ENCODE peak calls at places on chromosome 22, in ten cellular contexts. One of them, this sample, is unnamed.

GRCh38 chr22:28296452-28296851 is 377.4 kb upstream of the PITPNB start:
- DNase-seq in IMR-90: no peak
- DNase-seq in CD8-positive, alpha-beta T cell: no peak
- DNase-seq in upper lobe of right lung: no peak
- DNase-seq in Peyer's patch: no peak
- DNase-seq in ovary: no peak
- DNase-seq in PC-9: no peak
- DNase-seq in HCT116: no peak
- DNase-seq in K562: no peak
- DNase-seq in thoracic aorta: no peak
- DNase-seq in this sample: no peak

GRCh38 chr22:50622723-50623327 is 5.1 kb downstream of the ARSA start:
- DNase-seq in HCT116: peak; percentile 67
- DNase-seq in K562: peak; percentile 5
- DNase-seq in Peyer's patch: peak; percentile 95
- DNase-seq in IMR-90: no peak
- DNase-seq in thoracic aorta: no peak
- DNase-seq in PC-9: no peak
- DNase-seq in upper lobe of right lung: no peak
- DNase-seq in ovary: no peak
- DNase-seq in CD8-positive, alpha-beta T cell: no peak
- DNase-seq in this sample: no peak

GRCh38 chr22:27541831-27542230 is 259.7 kb downstream of the MN1 start:
- DNase-seq in upper lobe of right lung: no peak
- DNase-seq in IMR-90: no peak
- DNase-seq in Peyer's patch: no peak
- DNase-seq in K562: no peak
- DNase-seq in thoracic aorta: no peak
- DNase-seq in ovary: no peak
- DNase-seq in PC-9: no peak
- DNase-seq in HCT116: no peak
- DNase-seq in CD8-positive, alpha-beta T cell: no peak
- DNase-seq in this sample: no peak

GRCh38 chr22:27747396-27748256 is 53.9 kb downstream of the MN1 start:
- DNase-seq in upper lobe of right lung: no peak
- DNase-seq in HCT116: no peak
- DNase-seq in thoracic aorta: no peak
- DNase-seq in Peyer's patch: no peak
- DNase-seq in PC-9: no peak
- DNase-seq in IMR-90: no peak
- DNase-seq in CD8-positive, alpha-beta T cell: no peak
- DNase-seq in ovary: no peak
- DNase-seq in K562: peak; percentile 70
- DNase-seq in this sample: peak; percentile 82

GRCh38 chr22:45709004-45709739 is 37.5 kb downstream of the ATXN10 start:
- DNase-seq in Peyer's patch: no peak
- DNase-seq in ovary: no peak
- DNase-seq in HCT116: no peak
- DNase-seq in upper lobe of right lung: no peak
- DNase-seq in thoracic aorta: no peak
- DNase-seq in K562: no peak
- DNase-seq in IMR-90: peak; percentile 79
- DNase-seq in CD8-positive, alpha-beta T cell: no peak
- DNase-seq in PC-9: no peak
- DNase-seq in this sample: no peak

GRCh38 chr22:19631899-19632670 is 82.2 kb upstream of the SEPTIN5 start:
- DNase-seq in CD8-positive, alpha-beta T cell: no peak
- DNase-seq in Peyer's patch: no peak
- DNase-seq in PC-9: peak; percentile 48
- DNase-seq in ovary: no peak
- DNase-seq in IMR-90: peak; percentile 27
- DNase-seq in upper lobe of right lung: no peak
- DNase-seq in HCT116: peak; percentile 55
- DNase-seq in K562: peak; percentile 93
- DNase-seq in thoracic aorta: no peak
- DNase-seq in this sample: no peak

GRCh38 chr22:26188341-26188740 is 19.1 kb downstream of the SEZ6L start:
- DNase-seq in ovary: no peak
- DNase-seq in thoracic aorta: no peak
- DNase-seq in Peyer's patch: no peak
- DNase-seq in CD8-positive, alpha-beta T cell: no peak
- DNase-seq in HCT116: no peak
- DNase-seq in IMR-90: no peak
- DNase-seq in upper lobe of right lung: no peak
- DNase-seq in PC-9: no peak
- DNase-seq in K562: no peak
- DNase-seq in this sample: no peak

GRCh38 chr22:48884786-48885185 is 942.9 kb downstream of the BRD1 start:
- DNase-seq in HCT116: no peak
- DNase-seq in Peyer's patch: peak; percentile 25
- DNase-seq in thoracic aorta: no peak
- DNase-seq in K562: no peak
- DNase-seq in upper lobe of right lung: peak; percentile 39
- DNase-seq in PC-9: no peak
- DNase-seq in CD8-positive, alpha-beta T cell: no peak
- DNase-seq in IMR-90: no peak
- DNase-seq in ovary: peak; percentile 9
- DNase-seq in this sample: no peak

GRCh38 chr22:39080052-39080762 is 3.1 kb downstream of the APOBEC3G start:
- DNase-seq in IMR-90: no peak
- DNase-seq in PC-9: no peak
- DNase-seq in HCT116: no peak
- DNase-seq in ovary: no peak
- DNase-seq in Peyer's patch: peak; percentile 16
- DNase-seq in CD8-positive, alpha-beta T cell: no peak
- DNase-seq in thoracic aorta: no peak
- DNase-seq in upper lobe of right lung: no peak
- DNase-seq in K562: no peak
- DNase-seq in this sample: no peak

GRCh38 chr22:39084666-39085065 is 7.6 kb downstream of the APOBEC3G start:
- DNase-seq in upper lobe of right lung: no peak
- DNase-seq in ovary: no peak
- DNase-seq in HCT116: no peak
- DNase-seq in CD8-positive, alpha-beta T cell: no peak
- DNase-seq in Peyer's patch: no peak
- DNase-seq in IMR-90: no peak
- DNase-seq in thoracic aorta: no peak
- DNase-seq in K562: no peak
- DNase-seq in PC-9: no peak
- DNase-seq in this sample: no peak

GRCh38 chr22:39080993-39081513 is 4.0 kb downstream of the APOBEC3G start:
- DNase-seq in upper lobe of right lung: no peak
- DNase-seq in ovary: no peak
- DNase-seq in HCT116: no peak
- DNase-seq in IMR-90: no peak
- DNase-seq in K562: no peak
- DNase-seq in thoracic aorta: no peak
- DNase-seq in PC-9: no peak
- DNase-seq in Peyer's patch: peak; percentile 25
- DNase-seq in CD8-positive, alpha-beta T cell: no peak
- DNase-seq in this sample: no peak

GRCh38 chr22:39081557-39081956 is 4.5 kb downstream of the APOBEC3G start:
- DNase-seq in K562: no peak
- DNase-seq in IMR-90: no peak
- DNase-seq in thoracic aorta: no peak
- DNase-seq in PC-9: no peak
- DNase-seq in upper lobe of right lung: no peak
- DNase-seq in Peyer's patch: peak; percentile 27
- DNase-seq in ovary: no peak
- DNase-seq in HCT116: no peak
- DNase-seq in CD8-positive, alpha-beta T cell: no peak
- DNase-seq in this sample: no peak

DNA sequence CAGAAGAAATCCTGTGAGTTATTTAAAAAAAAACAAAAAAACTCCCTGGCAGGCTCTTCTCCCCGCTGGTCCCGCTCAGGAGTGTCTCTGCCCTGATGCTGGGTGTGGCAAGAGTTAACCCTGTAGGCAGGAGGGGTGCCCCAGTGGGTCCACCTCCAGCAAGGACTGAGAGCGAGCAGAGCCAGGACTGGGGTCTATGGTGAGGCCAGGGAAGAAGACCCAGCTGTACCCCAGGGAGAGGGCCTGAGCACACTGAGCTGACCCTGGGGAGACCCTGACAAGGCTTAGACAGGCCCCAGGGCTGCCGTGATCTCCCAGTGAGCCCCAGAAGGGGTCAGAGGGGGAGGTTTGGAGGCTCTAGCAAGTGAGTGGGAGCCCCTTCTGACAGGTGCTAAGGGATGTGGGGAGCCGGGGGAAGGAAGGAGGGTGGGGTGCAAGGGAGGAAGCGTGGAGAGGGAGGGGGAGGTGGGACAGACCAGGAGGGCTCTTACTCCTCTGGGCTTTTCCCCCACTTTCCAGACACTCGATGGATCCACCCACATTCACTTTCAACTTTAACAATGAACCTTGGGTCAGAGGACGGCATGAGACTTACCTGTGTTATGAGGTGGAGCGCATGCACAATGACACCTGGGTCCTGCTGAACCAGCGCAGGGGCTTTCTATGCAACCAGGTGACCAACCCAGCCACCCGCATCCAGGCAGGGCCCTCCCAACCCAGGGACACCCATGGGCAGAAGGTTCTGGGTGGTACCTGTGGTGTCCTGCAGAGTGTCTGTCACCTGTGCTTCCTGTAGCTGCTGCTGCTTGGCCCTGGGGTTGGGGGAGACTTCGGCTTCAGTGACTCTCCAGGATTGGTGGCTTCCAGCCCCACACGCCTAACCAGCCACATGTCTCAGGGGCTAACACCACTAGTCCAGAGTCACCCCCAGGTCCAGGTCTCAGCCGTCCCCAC is 6.4 kb downstream of the APOBEC3G start:
- DNase-seq in K562: no peak
- DNase-seq in upper lobe of right lung: no peak
- DNase-seq in PC-9: no peak
- DNase-seq in IMR-90: no peak
- DNase-seq in ovary: no peak
- DNase-seq in Peyer's patch: no peak
- DNase-seq in HCT116: no peak
- DNase-seq in thoracic aorta: no peak
- DNase-seq in CD8-positive, alpha-beta T cell: no peak
- DNase-seq in this sample: no peak
- H3K27me3 ChIP-seq in K562: no peaks in the 10 kb centered on the region
- H3K27me3 ChIP-seq in upper lobe of right lung: no peaks in the 10 kb centered on the region
- H3K27me3 ChIP-seq in PC-9: no peaks in the 10 kb centered on the region
- H3K27me3 ChIP-seq in IMR-90: peaks cover 8% of the 10 kb centered on the region
- H3K27me3 ChIP-seq in ovary: no peaks in the 10 kb centered on the region
- H3K27me3 ChIP-seq in Peyer's patch: no peaks in the 10 kb centered on the region
- H3K27me3 ChIP-seq in HCT116: no peaks in the 10 kb centered on the region
- H3K27me3 ChIP-seq in thoracic aorta: no peaks in the 10 kb centered on the region
- H3K27me3 ChIP-seq in CD8-positive, alpha-beta T cell: no peaks in the 10 kb centered on the region
- H3K27me3 ChIP-seq in this sample: no peaks in the 10 kb centered on the region

GRCh38 chr22:29706493-29706892 is 13.3 kb upstream of the CABP7 start:
- DNase-seq in upper lobe of right lung: no peak
- DNase-seq in HCT116: no peak
- DNase-seq in ovary: no peak
- DNase-seq in K562: no peak
- DNase-seq in CD8-positive, alpha-beta T cell: no peak
- DNase-seq in IMR-90: no peak
- DNase-seq in Peyer's patch: no peak
- DNase-seq in PC-9: no peak
- DNase-seq in thoracic aorta: no peak
- DNase-seq in this sample: no peak

GRCh38 chr22:29705651-29706050 is 14.2 kb upstream of the CABP7 start:
- DNase-seq in upper lobe of right lung: no peak
- DNase-seq in PC-9: no peak
- DNase-seq in Peyer's patch: no peak
- DNase-seq in K562: no peak
- DNase-seq in HCT116: no peak
- DNase-seq in thoracic aorta: no peak
- DNase-seq in CD8-positive, alpha-beta T cell: no peak
- DNase-seq in ovary: no peak
- DNase-seq in IMR-90: no peak
- DNase-seq in this sample: no peak

GRCh38 chr22:29707471-29707870 is 12.3 kb upstream of the CABP7 start:
- DNase-seq in upper lobe of right lung: no peak
- DNase-seq in K562: no peak
- DNase-seq in ovary: no peak
- DNase-seq in IMR-90: no peak
- DNase-seq in CD8-positive, alpha-beta T cell: no peak
- DNase-seq in HCT116: no peak
- DNase-seq in PC-9: no peak
- DNase-seq in Peyer's patch: no peak
- DNase-seq in thoracic aorta: no peak
- DNase-seq in this sample: no peak

GRCh38 chr22:29704528-29705285 is 15.1 kb upstream of the CABP7 start:
- DNase-seq in K562: no peak
- DNase-seq in ovary: no peak
- DNase-seq in Peyer's patch: no peak
- DNase-seq in CD8-positive, alpha-beta T cell: no peak
- DNase-seq in IMR-90: peak; percentile 76
- DNase-seq in upper lobe of right lung: no peak
- DNase-seq in HCT116: no peak
- DNase-seq in thoracic aorta: no peak
- DNase-seq in PC-9: no peak
- DNase-seq in this sample: no peak

DNA sequence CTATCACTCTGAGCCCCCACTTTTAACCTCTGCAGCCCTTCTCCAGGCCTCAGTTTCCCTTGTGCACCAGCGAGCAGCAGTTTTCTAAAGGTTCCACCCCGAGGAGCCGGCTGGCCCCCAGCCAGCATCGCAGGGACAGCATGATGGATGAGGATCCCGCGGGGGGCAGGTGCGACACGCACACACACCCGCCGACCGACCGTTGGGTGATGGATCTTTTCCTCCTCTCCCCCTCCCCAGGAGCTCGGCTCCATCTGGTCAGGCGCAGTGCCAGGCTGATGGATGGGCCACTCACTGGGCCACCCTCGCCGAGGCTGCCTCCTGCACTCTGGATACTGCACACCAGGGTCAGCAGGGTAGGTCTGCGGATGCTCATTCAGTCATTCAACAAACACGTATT is 12.8 kb upstream of the CABP7 start:
- DNase-seq in CD8-positive, alpha-beta T cell: no peak
- DNase-seq in HCT116: no peak
- DNase-seq in Peyer's patch: no peak
- DNase-seq in PC-9: no peak
- DNase-seq in K562: no peak
- DNase-seq in upper lobe of right lung: no peak
- DNase-seq in IMR-90: no peak
- DNase-seq in thoracic aorta: no peak
- DNase-seq in ovary: no peak
- DNase-seq in this sample: no peak
- TF ChIP-seq CTCF in CD8-positive, alpha-beta T cell: no peak
- TF ChIP-seq CTCF in HCT116: no peak
- TF ChIP-seq CTCF in Peyer's patch: no peak
- TF ChIP-seq CTCF in PC-9: no peak
- TF ChIP-seq CTCF in K562: no peak
- TF ChIP-seq CTCF in upper lobe of right lung: no peak
- TF ChIP-seq CTCF in IMR-90: no peak
- TF ChIP-seq CTCF in thoracic aorta: no peak
- TF ChIP-seq CTCF in ovary: no peak
- TF ChIP-seq CTCF in this sample: no peak

DNA sequence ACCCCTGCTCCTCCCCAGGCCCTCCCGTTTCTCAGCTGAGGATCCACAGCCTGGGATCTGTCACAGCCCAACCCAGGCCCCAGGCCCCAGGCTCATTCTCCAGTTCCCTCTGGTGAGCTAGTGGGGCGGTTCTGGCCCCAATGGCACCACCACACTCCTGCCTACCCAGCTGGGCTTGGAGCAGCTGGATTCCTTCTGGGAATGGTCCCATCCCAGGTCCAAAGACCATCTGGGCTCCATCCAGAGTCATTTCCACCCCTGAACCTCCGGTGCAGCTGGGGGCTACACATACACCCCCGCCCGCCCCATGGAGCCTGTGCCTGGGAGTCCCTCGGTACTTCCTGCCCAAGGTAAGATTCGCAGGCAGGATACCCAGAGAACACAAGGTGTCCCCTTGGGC is 35.5 kb upstream of the PDGFB start:
- DNase-seq in thoracic aorta: no peak
- DNase-seq in K562: no peak
- DNase-seq in Peyer's patch: no peak
- DNase-seq in PC-9: no peak
- DNase-seq in ovary: no peak
- DNase-seq in upper lobe of right lung: no peak
- DNase-seq in CD8-positive, alpha-beta T cell: no peak
- DNase-seq in IMR-90: no peak
- DNase-seq in HCT116: no peak
- DNase-seq in this sample: no peak
- H3K27me3 ChIP-seq in thoracic aorta: no peaks in the 10 kb centered on the region
- H3K27me3 ChIP-seq in K562: no peaks in the 10 kb centered on the region
- H3K27me3 ChIP-seq in Peyer's patch: no peaks in the 10 kb centered on the region
- H3K27me3 ChIP-seq in PC-9: no peaks in the 10 kb centered on the region
- H3K27me3 ChIP-seq in ovary: no peaks in the 10 kb centered on the region
- H3K27me3 ChIP-seq in upper lobe of right lung: no peaks in the 10 kb centered on the region
- H3K27me3 ChIP-seq in CD8-positive, alpha-beta T cell: no peaks in the 10 kb centered on the region
- H3K27me3 ChIP-seq in IMR-90: no peaks in the 10 kb centered on the region
- H3K27me3 ChIP-seq in HCT116: no peaks in the 10 kb centered on the region
- H3K27me3 ChIP-seq in this sample: no peaks in the 10 kb centered on the region

GRCh38 chr22:42367980-42368378 is 64.2 kb downstream of the NFAM1 start:
- DNase-seq in thoracic aorta: no peak
- DNase-seq in IMR-90: no peak
- DNase-seq in PC-9: no peak
- DNase-seq in Peyer's patch: no peak
- DNase-seq in upper lobe of right lung: no peak
- DNase-seq in CD8-positive, alpha-beta T cell: no peak
- DNase-seq in HCT116: no peak
- DNase-seq in ovary: peak; percentile 63
- DNase-seq in K562: no peak
- DNase-seq in this sample: no peak
- TF ChIP-seq CTCF in thoracic aorta: no peak
- TF ChIP-seq CTCF in IMR-90: no peak
- TF ChIP-seq CTCF in PC-9: no peak
- TF ChIP-seq CTCF in Peyer's patch: no peak
- TF ChIP-seq CTCF in upper lobe of right lung: no peak
- TF ChIP-seq CTCF in CD8-positive, alpha-beta T cell: no peak
- TF ChIP-seq CTCF in HCT116: no peak
- TF ChIP-seq CTCF in ovary: no peak
- TF ChIP-seq CTCF in K562: no peak
- TF ChIP-seq CTCF in this sample: no peak

This sample was measured in ascending aorta.